ENCODE peak calls at places on chromosomes 2 and 18, in five cellular contexts. P, L, U, S and I are unnamed samples.

GRCh38 chr18:61852496-61852895 is 40.3 kb downstream of the RNF152 start:
- DNase-seq in P (no peak), L (peak), U (no peak), S (no peak), I (no peak)

GRCh38 chr2:27016801-27017325 is 15.9 kb upstream of the TMEM214 start:
- DNase-seq in P (peak), L (peak), U (peak), S (peak), I (no peak)

GRCh38 chr2:227325824-227326195 is 759 bp downstream of the MFF start:
- DNase-seq in P (peak), L (peak), U (peak), S (peak), I (no peak)

GRCh38 chr18:28168725-28169124 is 8.2 kb downstream of the CDH2 start:
- DNase-seq in P (no peak), L (no peak), U (no peak), S (no peak), I (no peak)

GRCh38 chr2:205755923-205756322 is 73.6 kb downstream of the NRP2 start:
- DNase-seq in P (peak), L (peak), U (peak), S (peak), I (no peak)

GRCh38 chr2:223835701-223836532 is 1.5 kb downstream of the AP1S3 start:
- DNase-seq in P (no peak), L (no peak), U (no peak), S (no peak), I (no peak)

GRCh38 chr2:173991857-173992588 is 26.9 kb upstream of the SP3 start:
- DNase-seq in P (peak), L (peak), U (peak), S (peak), I (no peak)

GRCh38 chr2:240919786-240920782 is 13.9 kb downstream of the CROCC2 start:
- DNase-seq in P (no peak), L (no peak), U (peak), S (no peak), I (no peak)

GRCh38 chr2:234399451-234400246 is 97.2 kb downstream of the ARL4C start:
- DNase-seq in P (peak), L (peak), U (no peak), S (peak), I (no peak)

GRCh38 chr2:46666044-46666662 is 186.8 kb downstream of the TMEM247 start:
- DNase-seq in P (no peak), L (no peak), U (peak), S (no peak), I (no peak)

GRCh38 chr2:18651842-18652774 is 62.7 kb upstream of the NT5C1B start:
- DNase-seq in P (peak), L (peak), U (no peak), S (peak), I (no peak)

GRCh38 chr2:98912957-98913915 is 22.8 kb downstream of the CRACDL start:
- DNase-seq in P (no peak), L (peak), U (no peak), S (peak), I (no peak)